ENCODE peak calls at places on chromosome 9, in seven cellular contexts. One of them, this sample, is unnamed.

GRCh38 chr9:73200694-73201432 is 49.2 kb downstream of the ANXA1 start:
- DNase-seq in kidney: no peak
- DNase-seq in astrocyte: no peak
- DNase-seq in neural progenitor cell: peak
- DNase-seq in mesendoderm: peak
- DNase-seq in adipocyte: peak
- DNase-seq in mammary epithelial cell: no peak
- DNase-seq in this sample: peak

GRCh38 chr9:81671880-81672280 is 17.5 kb downstream of the TLE1 start:
- DNase-seq in kidney: peak
- DNase-seq in astrocyte: peak
- DNase-seq in neural progenitor cell: no peak
- DNase-seq in mesendoderm: no peak
- DNase-seq in adipocyte: peak
- DNase-seq in mammary epithelial cell: no peak
- DNase-seq in this sample: peak

GRCh38 chr9:81718244-81718643 is 28.9 kb upstream of the TLE1 start:
- DNase-seq in kidney: no peak
- DNase-seq in astrocyte: no peak
- DNase-seq in neural progenitor cell: no peak
- DNase-seq in mesendoderm: no peak
- DNase-seq in adipocyte: no peak
- DNase-seq in mammary epithelial cell: no peak
- DNase-seq in this sample: no peak

GRCh38 chr9:91197232-91198181 is 164.2 kb downstream of the AUH start:
- DNase-seq in kidney: no peak
- DNase-seq in astrocyte: peak
- DNase-seq in neural progenitor cell: no peak
- DNase-seq in mesendoderm: peak
- DNase-seq in adipocyte: peak
- DNase-seq in mammary epithelial cell: peak
- DNase-seq in this sample: peak

GRCh38 chr9:68705636-68706578 is 867 bp downstream of the PIP5K1B start:
- DNase-seq in kidney: peak
- DNase-seq in astrocyte: no peak
- DNase-seq in neural progenitor cell: peak
- DNase-seq in mesendoderm: peak
- DNase-seq in adipocyte: no peak
- DNase-seq in mammary epithelial cell: peak
- DNase-seq in this sample: peak

GRCh38 chr9:20771721-20772120 is 87.7 kb downstream of the FOCAD start:
- DNase-seq in kidney: no peak
- DNase-seq in astrocyte: no peak
- DNase-seq in neural progenitor cell: no peak
- DNase-seq in mesendoderm: no peak
- DNase-seq in adipocyte: no peak
- DNase-seq in mammary epithelial cell: no peak
- DNase-seq in this sample: no peak

GRCh38 chr9:126690431-126691051 is 76.8 kb downstream of the LMX1B start:
- DNase-seq in kidney: peak
- DNase-seq in astrocyte: no peak
- DNase-seq in neural progenitor cell: peak
- DNase-seq in mesendoderm: peak
- DNase-seq in adipocyte: peak
- DNase-seq in mammary epithelial cell: no peak
- DNase-seq in this sample: no peak

GRCh38 chr9:479316-479715 is 264.7 kb downstream of the DOCK8 start:
- DNase-seq in kidney: no peak
- DNase-seq in astrocyte: no peak
- DNase-seq in neural progenitor cell: no peak
- DNase-seq in mesendoderm: no peak
- DNase-seq in adipocyte: no peak
- DNase-seq in mammary epithelial cell: peak
- DNase-seq in this sample: no peak

GRCh38 chr9:91117959-91118651 is 243.6 kb downstream of the AUH start:
- DNase-seq in kidney: peak
- DNase-seq in astrocyte: peak
- DNase-seq in neural progenitor cell: peak
- DNase-seq in mesendoderm: peak
- DNase-seq in adipocyte: peak
- DNase-seq in mammary epithelial cell: no peak
- DNase-seq in this sample: peak

GRCh38 chr9:82356131-82356530 is 367.6 kb downstream of the SPATA31D1 start:
- DNase-seq in kidney: no peak
- DNase-seq in astrocyte: no peak
- DNase-seq in neural progenitor cell: no peak
- DNase-seq in mesendoderm: no peak
- DNase-seq in adipocyte: no peak
- DNase-seq in mammary epithelial cell: no peak
- DNase-seq in this sample: no peak

GRCh38 chr9:27352457-27353188 is 55.7 kb upstream of the EQTN start:
- DNase-seq in kidney: no peak
- DNase-seq in astrocyte: no peak
- DNase-seq in neural progenitor cell: no peak
- DNase-seq in mesendoderm: no peak
- DNase-seq in adipocyte: no peak
- DNase-seq in mammary epithelial cell: no peak
- DNase-seq in this sample: no peak

GRCh38 chr9:69157751-69158466 is 16.2 kb upstream of the TJP2 start:
- DNase-seq in kidney: no peak
- DNase-seq in astrocyte: peak
- DNase-seq in neural progenitor cell: no peak
- DNase-seq in mesendoderm: no peak
- DNase-seq in adipocyte: peak
- DNase-seq in mammary epithelial cell: peak
- DNase-seq in this sample: peak

GRCh38 chr9:91776409-91777365 is 173.3 kb downstream of the ROR2 start:
- DNase-seq in kidney: no peak
- DNase-seq in astrocyte: peak
- DNase-seq in neural progenitor cell: no peak
- DNase-seq in mesendoderm: no peak
- DNase-seq in adipocyte: peak
- DNase-seq in mammary epithelial cell: no peak
- DNase-seq in this sample: peak

DNA sequence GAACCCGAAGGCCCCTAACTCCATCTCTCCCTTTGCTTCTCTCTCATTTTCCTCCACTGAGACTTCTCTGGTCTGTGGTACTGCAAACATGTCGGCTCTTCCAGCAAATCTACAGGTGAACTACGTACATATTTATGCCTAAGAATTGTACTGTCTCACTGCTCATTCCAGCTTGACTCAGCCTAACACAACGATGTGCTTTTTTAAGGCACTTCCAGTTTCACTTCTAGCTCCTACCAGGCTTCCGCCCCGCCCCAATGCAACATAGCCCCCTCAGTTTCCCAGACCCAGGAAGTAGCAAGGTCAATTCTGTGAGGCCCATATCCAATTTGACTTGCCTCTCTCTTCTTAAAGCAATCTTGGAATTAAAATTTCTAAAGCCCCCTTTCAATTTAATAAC is 70.8 kb upstream of the RNF38 start:
- DNase-seq in kidney: peak
- DNase-seq in astrocyte: peak
- DNase-seq in neural progenitor cell: no peak
- DNase-seq in mesendoderm: no peak
- DNase-seq in adipocyte: peak
- DNase-seq in mammary epithelial cell: peak
- DNase-seq in this sample: peak
- H3K9ac ChIP-seq in kidney: peak
- H3K9ac ChIP-seq in astrocyte: peak
- H3K9ac ChIP-seq in neural progenitor cell: no peak
- H3K9ac ChIP-seq in mesendoderm: no peak
- H3K9ac ChIP-seq in adipocyte: peak
- H3K9ac ChIP-seq in mammary epithelial cell: peak
- H3K9ac ChIP-seq in this sample: peak

GRCh38 chr9:21904371-21904770 is 89.8 kb downstream of the CDKN2A start:
- DNase-seq in kidney: no peak
- DNase-seq in astrocyte: peak
- DNase-seq in neural progenitor cell: no peak
- DNase-seq in mesendoderm: no peak
- DNase-seq in adipocyte: peak
- DNase-seq in mammary epithelial cell: no peak
- DNase-seq in this sample: peak

GRCh38 chr9:21906213-21906612 is 88.0 kb downstream of the CDKN2A start:
- DNase-seq in kidney: no peak
- DNase-seq in astrocyte: no peak
- DNase-seq in neural progenitor cell: no peak
- DNase-seq in mesendoderm: no peak
- DNase-seq in adipocyte: no peak
- DNase-seq in mammary epithelial cell: no peak
- DNase-seq in this sample: no peak

GRCh38 chr9:21904776-21905175 is 89.4 kb downstream of the CDKN2A start:
- DNase-seq in kidney: no peak
- DNase-seq in astrocyte: no peak
- DNase-seq in neural progenitor cell: peak
- DNase-seq in mesendoderm: peak
- DNase-seq in adipocyte: peak
- DNase-seq in mammary epithelial cell: no peak
- DNase-seq in this sample: peak

GRCh38 chr9:21903380-21903965 is 90.7 kb downstream of the CDKN2A start:
- DNase-seq in kidney: no peak
- DNase-seq in astrocyte: no peak
- DNase-seq in neural progenitor cell: no peak
- DNase-seq in mesendoderm: no peak
- DNase-seq in adipocyte: no peak
- DNase-seq in mammary epithelial cell: no peak
- DNase-seq in this sample: no peak

GRCh38 chr9:21906878-21907277 is 87.3 kb downstream of the CDKN2A start:
- DNase-seq in kidney: no peak
- DNase-seq in astrocyte: peak
- DNase-seq in neural progenitor cell: no peak
- DNase-seq in mesendoderm: no peak
- DNase-seq in adipocyte: peak
- DNase-seq in mammary epithelial cell: no peak
- DNase-seq in this sample: peak
- H3K9ac ChIP-seq in kidney: no peak
- H3K9ac ChIP-seq in astrocyte: no peak
- H3K9ac ChIP-seq in neural progenitor cell: no peak
- H3K9ac ChIP-seq in mesendoderm: no peak
- H3K9ac ChIP-seq in adipocyte: no peak
- H3K9ac ChIP-seq in mammary epithelial cell: no peak
- H3K9ac ChIP-seq in this sample: no peak

GRCh38 chr9:130715270-130716077 is 21.9 kb downstream of the EXOSC2 start:
- DNase-seq in kidney: no peak
- DNase-seq in astrocyte: peak
- DNase-seq in neural progenitor cell: no peak
- DNase-seq in mesendoderm: no peak
- DNase-seq in adipocyte: peak
- DNase-seq in mammary epithelial cell: peak
- DNase-seq in this sample: peak
- H3K9ac ChIP-seq in kidney: peak
- H3K9ac ChIP-seq in astrocyte: peak
- H3K9ac ChIP-seq in neural progenitor cell: no peak
- H3K9ac ChIP-seq in mesendoderm: peak
- H3K9ac ChIP-seq in adipocyte: peak
- H3K9ac ChIP-seq in mammary epithelial cell: peak
- H3K9ac ChIP-seq in this sample: no peak

GRCh38 chr9:2815661-2816060 is 28.2 kb downstream of the PUM3 start:
- DNase-seq in kidney: no peak
- DNase-seq in astrocyte: no peak
- DNase-seq in neural progenitor cell: no peak
- DNase-seq in mesendoderm: no peak
- DNase-seq in adipocyte: peak
- DNase-seq in mammary epithelial cell: no peak
- DNase-seq in this sample: no peak

GRCh38 chr9:2808105-2808504 is 35.8 kb downstream of the PUM3 start:
- DNase-seq in kidney: no peak
- DNase-seq in astrocyte: no peak
- DNase-seq in neural progenitor cell: no peak
- DNase-seq in mesendoderm: no peak
- DNase-seq in adipocyte: no peak
- DNase-seq in mammary epithelial cell: no peak
- DNase-seq in this sample: no peak

GRCh38 chr9:2809692-2810423 is 34.0 kb downstream of the PUM3 start:
- DNase-seq in kidney: no peak
- DNase-seq in astrocyte: peak
- DNase-seq in neural progenitor cell: peak
- DNase-seq in mesendoderm: peak
- DNase-seq in adipocyte: peak
- DNase-seq in mammary epithelial cell: no peak
- DNase-seq in this sample: peak

DNA sequence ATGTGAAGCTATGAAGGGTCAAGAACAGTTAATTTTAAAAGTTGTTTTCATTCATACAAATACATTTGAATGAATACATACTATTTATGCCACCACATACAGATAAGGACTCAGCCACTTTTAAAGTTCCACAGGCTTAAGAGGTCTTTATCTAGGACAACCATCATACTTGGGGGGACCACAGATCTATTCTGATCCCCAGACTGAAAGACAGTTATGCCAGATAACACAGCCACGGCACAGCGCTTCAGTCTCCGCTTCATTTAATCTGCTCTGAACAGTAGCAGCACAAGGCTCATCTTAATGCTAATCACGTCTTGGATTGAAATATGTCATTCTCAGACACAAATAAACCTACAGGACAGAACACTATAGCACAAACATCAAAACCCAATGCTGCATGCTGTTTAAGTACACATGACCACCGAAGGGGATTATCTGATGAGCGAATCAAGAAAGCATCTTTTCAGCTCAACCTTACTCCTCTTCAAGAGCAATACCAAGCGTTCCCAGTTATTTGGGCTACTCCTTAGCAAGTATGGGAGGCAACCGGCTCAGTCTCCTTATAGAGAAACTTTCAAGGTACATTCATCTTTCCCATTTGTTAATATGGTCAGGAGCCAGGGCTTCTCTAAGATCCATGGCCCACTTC is 33.3 kb downstream of the PUM3 start:
- DNase-seq in kidney: no peak
- DNase-seq in astrocyte: peak
- DNase-seq in neural progenitor cell: peak
- DNase-seq in mesendoderm: peak
- DNase-seq in adipocyte: no peak
- DNase-seq in mammary epithelial cell: no peak
- DNase-seq in this sample: no peak
- H3K9ac ChIP-seq in kidney: no peak
- H3K9ac ChIP-seq in astrocyte: peak
- H3K9ac ChIP-seq in neural progenitor cell: no peak
- H3K9ac ChIP-seq in mesendoderm: no peak
- H3K9ac ChIP-seq in adipocyte: no peak
- H3K9ac ChIP-seq in mammary epithelial cell: no peak
- H3K9ac ChIP-seq in this sample: no peak

GRCh38 chr9:70603020-70603411 is 188.6 kb upstream of the KLF9 start:
- DNase-seq in kidney: no peak
- DNase-seq in astrocyte: no peak
- DNase-seq in neural progenitor cell: no peak
- DNase-seq in mesendoderm: no peak
- DNase-seq in adipocyte: no peak
- DNase-seq in mammary epithelial cell: no peak
- DNase-seq in this sample: no peak

GRCh38 chr9:70601000-70601929 is 186.8 kb upstream of the KLF9 start:
- DNase-seq in kidney: peak
- DNase-seq in astrocyte: peak
- DNase-seq in neural progenitor cell: no peak
- DNase-seq in mesendoderm: no peak
- DNase-seq in adipocyte: peak
- DNase-seq in mammary epithelial cell: peak
- DNase-seq in this sample: peak

GRCh38 chr9:70600479-70600878 is 186.0 kb upstream of the KLF9 start:
- DNase-seq in kidney: peak
- DNase-seq in astrocyte: peak
- DNase-seq in neural progenitor cell: no peak
- DNase-seq in mesendoderm: peak
- DNase-seq in adipocyte: peak
- DNase-seq in mammary epithelial cell: no peak
- DNase-seq in this sample: peak

GRCh38 chr9:70597886-70598285 is 183.4 kb upstream of the KLF9 start:
- DNase-seq in kidney: no peak
- DNase-seq in astrocyte: no peak
- DNase-seq in neural progenitor cell: no peak
- DNase-seq in mesendoderm: no peak
- DNase-seq in adipocyte: no peak
- DNase-seq in mammary epithelial cell: no peak
- DNase-seq in this sample: no peak

GRCh38 chr9:70602364-70603019 is 188.0 kb upstream of the KLF9 start:
- DNase-seq in kidney: no peak
- DNase-seq in astrocyte: peak
- DNase-seq in neural progenitor cell: peak
- DNase-seq in mesendoderm: peak
- DNase-seq in adipocyte: peak
- DNase-seq in mammary epithelial cell: peak
- DNase-seq in this sample: peak
- H3K9ac ChIP-seq in kidney: peak
- H3K9ac ChIP-seq in astrocyte: peak
- H3K9ac ChIP-seq in neural progenitor cell: no peak
- H3K9ac ChIP-seq in mesendoderm: no peak
- H3K9ac ChIP-seq in adipocyte: peak
- H3K9ac ChIP-seq in mammary epithelial cell: no peak
- H3K9ac ChIP-seq in this sample: peak

This sample was measured in fibroblast of lung.